ENCODE peak calls at places on chromosome 22, in eight cellular contexts. One of them, this sample, is unnamed.

GRCh38 chr22:37996079-37996478 is 11.7 kb upstream of the SOX10 start:
- DNase-seq in mucosa of descending colon: no peak
- DNase-seq in AG09309: no peak
- DNase-seq in neural progenitor cell: no peak
- DNase-seq in CD4-positive, alpha-beta T cell: no peak
- DNase-seq in coronary artery: no peak
- DNase-seq in neural crest cell: no peak
- DNase-seq in omental fat pad: no peak
- DNase-seq in this sample: peak

GRCh38 chr22:40855960-40856512 is 403 bp downstream of the ST13 start:
- DNase-seq in mucosa of descending colon: no peak
- DNase-seq in AG09309: no peak
- DNase-seq in neural progenitor cell: peak
- DNase-seq in CD4-positive, alpha-beta T cell: peak
- DNase-seq in coronary artery: peak
- DNase-seq in neural crest cell: no peak
- DNase-seq in omental fat pad: no peak
- DNase-seq in this sample: peak

GRCh38 chr22:44160416-44160815 is 20.3 kb upstream of the PARVG start:
- DNase-seq in mucosa of descending colon: no peak
- DNase-seq in AG09309: no peak
- DNase-seq in neural progenitor cell: no peak
- DNase-seq in CD4-positive, alpha-beta T cell: no peak
- DNase-seq in coronary artery: no peak
- DNase-seq in neural crest cell: no peak
- DNase-seq in omental fat pad: no peak
- DNase-seq in this sample: no peak

GRCh38 chr22:25085930-25086901 is 113.4 kb upstream of the CRYBB3 start:
- DNase-seq in mucosa of descending colon: no peak
- DNase-seq in AG09309: no peak
- DNase-seq in neural progenitor cell: no peak
- DNase-seq in CD4-positive, alpha-beta T cell: no peak
- DNase-seq in coronary artery: peak
- DNase-seq in neural crest cell: no peak
- DNase-seq in omental fat pad: no peak
- DNase-seq in this sample: peak

GRCh38 chr22:40838486-40838885 is 18.0 kb downstream of the ST13 start:
- DNase-seq in mucosa of descending colon: no peak
- DNase-seq in AG09309: no peak
- DNase-seq in neural progenitor cell: no peak
- DNase-seq in CD4-positive, alpha-beta T cell: no peak
- DNase-seq in coronary artery: no peak
- DNase-seq in neural crest cell: no peak
- DNase-seq in omental fat pad: no peak
- DNase-seq in this sample: no peak

GRCh38 chr22:44537016-44537936 is 39.2 kb upstream of the RTL6 start:
- DNase-seq in mucosa of descending colon: no peak
- DNase-seq in AG09309: no peak
- DNase-seq in neural progenitor cell: no peak
- DNase-seq in CD4-positive, alpha-beta T cell: no peak
- DNase-seq in coronary artery: no peak
- DNase-seq in neural crest cell: no peak
- DNase-seq in omental fat pad: no peak
- DNase-seq in this sample: no peak

GRCh38 chr22:19857382-19857781 is 2.7 kb upstream of the GNB1L start:
- DNase-seq in mucosa of descending colon: no peak
- DNase-seq in AG09309: no peak
- DNase-seq in neural progenitor cell: no peak
- DNase-seq in CD4-positive, alpha-beta T cell: no peak
- DNase-seq in coronary artery: no peak
- DNase-seq in neural crest cell: no peak
- DNase-seq in omental fat pad: no peak
- DNase-seq in this sample: no peak

GRCh38 chr22:37684803-37685615 is 1.1 kb upstream of the NOL12 start:
- DNase-seq in mucosa of descending colon: peak
- DNase-seq in AG09309: no peak
- DNase-seq in neural progenitor cell: no peak
- DNase-seq in CD4-positive, alpha-beta T cell: no peak
- DNase-seq in coronary artery: no peak
- DNase-seq in neural crest cell: no peak
- DNase-seq in omental fat pad: no peak
- DNase-seq in this sample: no peak

GRCh38 chr22:37260396-37260795 is 16.3 kb upstream of the RAC2 start:
- DNase-seq in mucosa of descending colon: no peak
- DNase-seq in AG09309: no peak
- DNase-seq in neural progenitor cell: no peak
- DNase-seq in CD4-positive, alpha-beta T cell: no peak
- DNase-seq in coronary artery: no peak
- DNase-seq in neural crest cell: no peak
- DNase-seq in omental fat pad: no peak
- DNase-seq in this sample: no peak

GRCh38 chr22:24695958-24696511 is 78.5 kb downstream of the PIWIL3 start:
- DNase-seq in mucosa of descending colon: no peak
- DNase-seq in AG09309: no peak
- DNase-seq in neural progenitor cell: peak
- DNase-seq in CD4-positive, alpha-beta T cell: no peak
- DNase-seq in coronary artery: no peak
- DNase-seq in neural crest cell: no peak
- DNase-seq in omental fat pad: no peak
- DNase-seq in this sample: no peak

GRCh38 chr22:45420539-45420938 is 7.0 kb downstream of the RIBC2 start:
- DNase-seq in mucosa of descending colon: no peak
- DNase-seq in AG09309: no peak
- DNase-seq in neural progenitor cell: no peak
- DNase-seq in CD4-positive, alpha-beta T cell: no peak
- DNase-seq in coronary artery: peak
- DNase-seq in neural crest cell: no peak
- DNase-seq in omental fat pad: no peak
- DNase-seq in this sample: no peak

GRCh38 chr22:40818192-40818746 is 877 bp downstream of the SLC25A17 start:
- DNase-seq in mucosa of descending colon: peak
- DNase-seq in AG09309: no peak
- DNase-seq in neural progenitor cell: no peak
- DNase-seq in CD4-positive, alpha-beta T cell: peak
- DNase-seq in coronary artery: no peak
- DNase-seq in neural crest cell: no peak
- DNase-seq in omental fat pad: no peak
- DNase-seq in this sample: no peak

GRCh38 chr22:35782504-35782903 is 64.8 kb downstream of the APOL5 start:
- DNase-seq in mucosa of descending colon: no peak
- DNase-seq in AG09309: no peak
- DNase-seq in neural progenitor cell: no peak
- DNase-seq in CD4-positive, alpha-beta T cell: no peak
- DNase-seq in coronary artery: no peak
- DNase-seq in neural crest cell: no peak
- DNase-seq in omental fat pad: no peak
- DNase-seq in this sample: no peak

GRCh38 chr22:50720301-50720845 is 17.6 kb upstream of the ACR start:
- DNase-seq in mucosa of descending colon: no peak
- DNase-seq in AG09309: no peak
- DNase-seq in neural progenitor cell: peak
- DNase-seq in CD4-positive, alpha-beta T cell: no peak
- DNase-seq in coronary artery: no peak
- DNase-seq in neural crest cell: no peak
- DNase-seq in omental fat pad: no peak
- DNase-seq in this sample: no peak

DNA sequence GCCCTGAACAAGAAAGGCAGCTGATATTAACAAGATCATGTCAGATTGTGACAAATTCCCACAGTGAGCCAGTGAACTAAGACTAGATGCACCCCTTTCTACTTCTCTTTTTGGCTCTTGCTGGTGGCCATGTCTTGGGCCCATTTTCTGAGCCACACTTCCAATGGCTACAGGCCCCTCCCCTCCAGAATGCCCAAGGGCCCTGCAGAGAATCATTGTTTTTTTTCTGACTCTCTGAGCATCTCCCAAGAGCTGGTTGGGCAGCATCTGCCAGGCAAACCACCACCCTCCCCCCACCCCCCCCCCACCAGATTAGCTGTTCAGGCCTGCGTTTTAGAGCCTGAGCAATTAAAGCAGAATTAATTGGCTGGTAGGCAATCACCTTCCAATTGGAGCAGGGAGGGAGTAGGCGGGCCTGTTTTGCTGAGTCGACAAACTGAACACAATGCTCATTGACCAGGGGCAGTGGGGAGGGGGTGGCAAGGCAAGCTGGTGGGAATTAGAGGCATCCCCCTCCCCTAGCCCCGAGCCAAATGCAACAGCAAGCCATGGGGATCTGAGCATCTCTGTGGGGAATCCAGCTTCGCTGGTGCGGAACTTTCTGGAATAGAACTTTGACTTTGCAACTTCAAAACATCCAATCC is 541.3 kb downstream of the MN1 start:
- DNase-seq in mucosa of descending colon: no peak
- DNase-seq in AG09309: no peak
- DNase-seq in neural progenitor cell: peak
- DNase-seq in CD4-positive, alpha-beta T cell: no peak
- DNase-seq in coronary artery: no peak
- DNase-seq in neural crest cell: no peak
- DNase-seq in omental fat pad: no peak
- DNase-seq in this sample: no peak
- TF ChIP-seq CTCF in mucosa of descending colon: no peak
- TF ChIP-seq CTCF in AG09309: no peak
- TF ChIP-seq CTCF in neural progenitor cell: no peak
- TF ChIP-seq CTCF in CD4-positive, alpha-beta T cell: no peak
- TF ChIP-seq CTCF in coronary artery: no peak
- TF ChIP-seq CTCF in neural crest cell: no peak
- TF ChIP-seq CTCF in omental fat pad: no peak
- TF ChIP-seq CTCF in this sample: no peak

DNA sequence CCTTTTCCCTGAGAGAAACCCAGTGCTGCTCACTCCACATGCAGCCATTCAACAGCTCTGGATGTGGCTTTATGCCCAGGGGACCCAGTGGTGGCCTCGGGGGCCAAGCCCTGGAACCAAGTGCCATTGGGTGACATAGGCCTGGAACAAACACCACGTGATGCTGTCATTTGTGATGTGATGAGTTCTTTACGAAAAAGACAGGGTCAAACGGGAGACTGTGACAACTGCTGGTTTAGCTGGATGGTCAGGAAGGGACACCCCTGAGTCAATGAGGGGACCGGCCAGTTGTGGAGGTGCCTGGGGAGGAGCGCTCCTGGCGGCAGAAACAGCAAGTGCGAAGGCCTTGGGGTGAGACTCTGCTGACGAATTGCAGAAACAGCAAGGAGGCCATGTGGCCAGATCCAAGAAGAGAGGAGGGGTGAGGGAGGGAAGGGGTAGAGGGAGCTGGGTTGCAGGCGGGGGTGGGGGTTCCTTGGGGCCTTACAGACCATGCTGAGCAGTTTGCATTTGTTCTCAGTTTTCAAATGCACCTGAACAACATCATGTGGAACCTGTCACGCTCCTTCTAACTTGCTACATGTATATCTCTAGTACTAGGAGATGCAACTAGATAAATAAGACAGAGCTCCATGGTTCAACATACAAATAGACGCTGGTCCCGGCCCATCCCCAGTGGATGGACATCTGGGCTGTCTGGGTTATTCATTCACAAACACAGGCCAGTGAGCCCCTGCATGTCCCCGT is 56.1 kb downstream of the IGLL5 start:
- DNase-seq in mucosa of descending colon: no peak
- DNase-seq in AG09309: no peak
- DNase-seq in neural progenitor cell: no peak
- DNase-seq in CD4-positive, alpha-beta T cell: no peak
- DNase-seq in coronary artery: peak
- DNase-seq in neural crest cell: no peak
- DNase-seq in omental fat pad: no peak
- DNase-seq in this sample: peak
- TF ChIP-seq CTCF in mucosa of descending colon: no peak
- TF ChIP-seq CTCF in AG09309: no peak
- TF ChIP-seq CTCF in neural progenitor cell: no peak
- TF ChIP-seq CTCF in CD4-positive, alpha-beta T cell: no peak
- TF ChIP-seq CTCF in coronary artery: no peak
- TF ChIP-seq CTCF in neural crest cell: no peak
- TF ChIP-seq CTCF in omental fat pad: no peak
- TF ChIP-seq CTCF in this sample: peak

GRCh38 chr22:27597703-27598444 is 203.7 kb downstream of the MN1 start:
- DNase-seq in mucosa of descending colon: no peak
- DNase-seq in AG09309: no peak
- DNase-seq in neural progenitor cell: no peak
- DNase-seq in CD4-positive, alpha-beta T cell: no peak
- DNase-seq in coronary artery: no peak
- DNase-seq in neural crest cell: no peak
- DNase-seq in omental fat pad: no peak
- DNase-seq in this sample: peak
- TF ChIP-seq CTCF in mucosa of descending colon: no peak
- TF ChIP-seq CTCF in AG09309: peak
- TF ChIP-seq CTCF in neural progenitor cell: no peak
- TF ChIP-seq CTCF in CD4-positive, alpha-beta T cell: no peak
- TF ChIP-seq CTCF in coronary artery: no peak
- TF ChIP-seq CTCF in neural crest cell: no peak
- TF ChIP-seq CTCF in omental fat pad: no peak
- TF ChIP-seq CTCF in this sample: peak

GRCh38 chr22:43129426-43130425 is 13.5 kb downstream of the MCAT start:
- DNase-seq in mucosa of descending colon: no peak
- DNase-seq in AG09309: no peak
- DNase-seq in neural progenitor cell: no peak
- DNase-seq in CD4-positive, alpha-beta T cell: no peak
- DNase-seq in coronary artery: no peak
- DNase-seq in neural crest cell: no peak
- DNase-seq in omental fat pad: no peak
- DNase-seq in this sample: no peak

GRCh38 chr22:43126506-43127165 is 16.1 kb downstream of the BIK start:
- DNase-seq in mucosa of descending colon: peak
- DNase-seq in AG09309: peak
- DNase-seq in neural progenitor cell: no peak
- DNase-seq in CD4-positive, alpha-beta T cell: no peak
- DNase-seq in coronary artery: no peak
- DNase-seq in neural crest cell: no peak
- DNase-seq in omental fat pad: no peak
- DNase-seq in this sample: no peak

GRCh38 chr22:43128928-43129424 is 14.2 kb downstream of the MCAT start:
- DNase-seq in mucosa of descending colon: peak
- DNase-seq in AG09309: no peak
- DNase-seq in neural progenitor cell: no peak
- DNase-seq in CD4-positive, alpha-beta T cell: no peak
- DNase-seq in coronary artery: no peak
- DNase-seq in neural crest cell: no peak
- DNase-seq in omental fat pad: no peak
- DNase-seq in this sample: no peak

GRCh38 chr22:43127166-43127908 is 15.9 kb downstream of the MCAT start:
- DNase-seq in mucosa of descending colon: peak
- DNase-seq in AG09309: no peak
- DNase-seq in neural progenitor cell: no peak
- DNase-seq in CD4-positive, alpha-beta T cell: no peak
- DNase-seq in coronary artery: no peak
- DNase-seq in neural crest cell: no peak
- DNase-seq in omental fat pad: no peak
- DNase-seq in this sample: no peak

DNA sequence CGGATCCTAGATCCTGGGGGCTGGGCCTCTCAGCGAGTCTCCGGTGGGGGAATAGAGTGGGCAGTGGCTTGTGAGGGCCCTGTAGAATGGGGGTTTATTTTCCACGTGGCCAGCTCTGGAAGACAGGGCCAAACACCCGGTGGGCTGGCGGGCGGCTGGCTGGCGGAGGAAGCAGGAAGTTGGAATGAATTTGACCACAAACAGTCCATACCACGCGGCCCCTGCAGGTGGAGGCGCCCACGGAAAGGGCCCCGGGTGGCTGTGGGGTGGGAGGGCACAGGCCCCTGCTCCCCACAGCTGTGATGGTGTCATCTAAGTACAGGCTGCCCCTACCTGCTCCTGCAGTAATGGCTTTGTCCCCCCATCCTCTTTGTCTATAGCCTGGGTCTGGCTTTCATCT is 15.1 kb downstream of the MCAT start:
- DNase-seq in mucosa of descending colon: no peak
- DNase-seq in AG09309: no peak
- DNase-seq in neural progenitor cell: no peak
- DNase-seq in CD4-positive, alpha-beta T cell: no peak
- DNase-seq in coronary artery: no peak
- DNase-seq in neural crest cell: no peak
- DNase-seq in omental fat pad: no peak
- DNase-seq in this sample: no peak
- TF ChIP-seq CTCF in mucosa of descending colon: no peak
- TF ChIP-seq CTCF in AG09309: no peak
- TF ChIP-seq CTCF in neural progenitor cell: no peak
- TF ChIP-seq CTCF in CD4-positive, alpha-beta T cell: no peak
- TF ChIP-seq CTCF in coronary artery: no peak
- TF ChIP-seq CTCF in neural crest cell: no peak
- TF ChIP-seq CTCF in omental fat pad: no peak
- TF ChIP-seq CTCF in this sample: no peak

This sample was measured in BE2C.